ENCODE peak calls at places on chromosome 17, in six cellular contexts. K is body of pancreas, X is transverse colon, D is H54, F is GM12892, R is spleen. J is an unnamed sample.

GRCh38 chr17:66971249-66971648 is 6.7 kb downstream of the CACNG4 start:
- DNase-seq in F (no peak), R (no peak), K (no peak), D (no peak), X (no peak), J (no peak)

GRCh38 chr17:74361613-74362391 is at the start of gene BTBD17:
- DNase-seq in F (no peak), X (peak), D (peak), R (peak), K (peak), J (peak)

GRCh38 chr17:31564883-31565297 is 173.4 kb downstream of the RAB11FIP4 start:
- DNase-seq in R (no peak), X (no peak), F (no peak), D (peak), K (peak), J (no peak)

GRCh38 chr17:67079481-67079880 is 35.1 kb downstream of the CACNG1 start:
- DNase-seq in X (no peak), F (no peak), D (no peak), R (no peak), K (no peak), J (no peak)

GRCh38 chr17:55442953-55443683 is 21.5 kb upstream of the MMD start:
- DNase-seq in D (no peak), F (no peak), X (no peak), K (no peak), R (no peak), J (no peak)

GRCh38 chr17:15262291-15263205 is 2.6 kb downstream of the PMP22 start:
- DNase-seq in F (no peak), D (peak), X (peak), K (peak), R (peak), J (peak)

GRCh38 chr17:42311240-42312034 is 23.1 kb downstream of the STAT5A start:
- DNase-seq in R (peak), K (peak), F (no peak), X (peak), D (no peak), J (peak)

GRCh38 chr17:58525239-58525638 is 10.8 kb upstream of the MTMR4 start:
- DNase-seq in X (peak), R (no peak), K (no peak), F (no peak), D (no peak), J (no peak)

GRCh38 chr17:17110520-17110919 is 68.3 kb downstream of the MPRIP start:
- DNase-seq in F (no peak), K (no peak), X (no peak), D (no peak), R (no peak), J (no peak)

GRCh38 chr17:76000016-76000754 is 470 bp upstream of the CDK3 start:
- DNase-seq in X (peak), D (peak), R (peak), F (peak), K (peak), J (peak)

DNA sequence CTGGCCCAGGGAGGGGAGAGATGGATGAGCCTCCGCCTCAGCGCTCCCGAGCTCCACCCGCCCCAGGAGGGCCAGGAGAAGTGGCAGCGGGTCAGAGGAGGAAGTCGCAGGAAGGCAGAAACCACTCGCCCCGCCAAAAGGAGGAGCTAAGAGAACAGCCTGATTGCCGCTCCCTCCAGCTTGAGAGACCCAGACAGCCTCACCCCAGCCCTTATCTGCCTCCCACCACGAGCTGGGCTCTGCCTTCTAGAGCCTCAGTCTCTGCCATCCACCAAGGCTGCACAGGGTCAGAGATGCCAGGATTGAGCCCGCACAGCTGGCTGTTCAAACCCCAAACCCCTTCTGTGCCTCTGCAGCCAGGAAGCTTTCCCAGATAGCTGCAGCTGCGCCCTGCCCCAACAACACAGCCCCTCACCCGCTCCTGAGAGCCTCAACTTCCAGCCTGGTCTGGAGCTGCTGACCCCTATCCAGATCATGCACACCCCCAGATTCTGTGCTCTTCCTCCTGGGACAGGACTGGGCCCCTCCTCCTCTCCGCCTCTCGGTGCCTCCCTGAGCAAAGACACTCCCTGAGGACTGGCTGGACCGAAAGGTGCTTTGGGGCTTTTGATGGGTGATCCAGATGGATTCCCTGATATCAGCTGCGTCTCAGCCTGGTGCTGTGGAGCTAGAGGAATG is 1.0 kb upstream of the ATP2A3 start:
- DNase-seq in D (peak), X (peak), F (peak), K (peak), R (peak), J (peak)
- TF ChIP-seq POLR2A in D (peak), X (peak), F (peak), K (peak), R (no peak), J (no peak)

GRCh38 chr17:1533649-1534325 is 17.4 kb upstream of the INPP5K start:
- DNase-seq in R (no peak), D (no peak), X (no peak), F (no peak), K (no peak), J (no peak)
- TF ChIP-seq POLR2A in R (no peak), D (no peak), X (no peak), F (no peak), K (no peak), J (no peak)

GRCh38 chr17:47879028-47879585 is 16.9 kb upstream of the SP2 start:
- DNase-seq in R (no peak), F (no peak), X (no peak), D (no peak), K (no peak), J (no peak)

GRCh38 chr17:47878203-47879027 is 17.6 kb upstream of the SP2 start:
- DNase-seq in K (no peak), X (no peak), R (no peak), D (no peak), F (no peak), J (no peak)

GRCh38 chr17:47882247-47882646 is 13.8 kb upstream of the SP2 start:
- DNase-seq in D (peak), X (peak), R (no peak), K (no peak), F (no peak), J (peak)

GRCh38 chr17:47877368-47878034 is 18.5 kb upstream of the SP2 start:
- DNase-seq in K (no peak), X (no peak), D (no peak), F (no peak), R (no peak), J (no peak)

DNA sequence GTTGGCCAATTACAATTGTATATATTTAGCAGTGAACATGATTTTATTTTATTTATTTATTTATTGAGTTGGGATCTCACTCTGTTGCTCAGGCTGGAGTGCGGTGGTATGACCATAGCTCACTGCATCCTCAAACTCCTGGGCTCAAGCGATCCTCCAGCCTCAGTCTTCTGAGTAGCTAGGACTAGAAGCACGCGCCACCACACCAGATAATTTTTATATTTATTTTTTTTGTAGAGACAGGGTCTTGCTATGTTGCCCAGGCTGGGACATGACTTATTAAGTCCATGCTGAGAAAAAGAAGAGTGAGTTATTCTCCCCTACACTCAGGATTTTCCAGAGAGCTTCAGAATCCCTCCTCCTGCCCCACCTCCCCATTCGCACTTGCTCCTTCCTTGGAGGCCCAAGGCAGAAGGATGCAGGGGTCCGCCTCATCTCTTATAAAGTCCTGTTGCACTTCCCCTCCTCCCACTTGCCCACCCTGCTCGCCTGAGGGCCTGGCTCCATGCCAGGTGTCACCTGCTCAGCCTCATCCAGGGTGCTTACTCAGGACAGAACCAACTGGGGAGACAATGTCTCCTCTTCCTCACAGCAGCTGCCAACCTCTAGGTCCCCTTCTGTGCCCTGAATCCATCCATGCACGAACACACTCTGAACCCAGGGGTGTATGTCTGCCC is 16.1 kb upstream of the SP2 start:
- DNase-seq in X (no peak), K (no peak), D (no peak), R (no peak), F (no peak), J (no peak)
- TF ChIP-seq POLR2A in X (no peak), K (no peak), D (no peak), R (no peak), F (no peak), J (no peak)

GRCh38 chr17:44094701-44095387 is 24.3 kb downstream of the G6PC3 start:
- DNase-seq in F (no peak), D (no peak), R (no peak), X (no peak), K (no peak), J (no peak)

GRCh38 chr17:44095388-44095646 is 24.8 kb downstream of the G6PC3 start:
- DNase-seq in D (no peak), K (no peak), X (no peak), F (no peak), R (no peak), J (no peak)

GRCh38 chr17:44097110-44097810 is 26.2 kb downstream of the HDAC5 start:
- DNase-seq in X (no peak), K (no peak), D (no peak), F (no peak), R (no peak), J (peak)

GRCh38 chr17:44093231-44093900 is 22.8 kb downstream of the G6PC3 start:
- DNase-seq in R (no peak), D (no peak), X (no peak), F (no peak), K (no peak), J (no peak)

GRCh38 chr17:44095647-44096496 is 25.3 kb downstream of the G6PC3 start:
- DNase-seq in K (no peak), R (no peak), D (peak), X (peak), F (no peak), J (no peak)
- TF ChIP-seq POLR2A in K (peak), R (no peak), D (peak), X (peak), F (no peak), J (no peak)

GRCh38 chr17:78253946-78254672 is 22.7 kb downstream of the TMEM235 start:
- DNase-seq in X (peak), K (peak), D (peak), F (peak), R (peak), J (peak)
- TF ChIP-seq POLR2A in X (peak), K (peak), D (peak), F (no peak), R (no peak), J (no peak)

GRCh38 chr17:39153541-39154111 is 2.2 kb upstream of the PLXDC1 start:
- DNase-seq in K (peak), D (peak), R (peak), X (peak), F (no peak), J (peak)
- TF ChIP-seq POLR2A in K (peak), D (no peak), R (no peak), X (no peak), F (no peak), J (no peak)

DNA sequence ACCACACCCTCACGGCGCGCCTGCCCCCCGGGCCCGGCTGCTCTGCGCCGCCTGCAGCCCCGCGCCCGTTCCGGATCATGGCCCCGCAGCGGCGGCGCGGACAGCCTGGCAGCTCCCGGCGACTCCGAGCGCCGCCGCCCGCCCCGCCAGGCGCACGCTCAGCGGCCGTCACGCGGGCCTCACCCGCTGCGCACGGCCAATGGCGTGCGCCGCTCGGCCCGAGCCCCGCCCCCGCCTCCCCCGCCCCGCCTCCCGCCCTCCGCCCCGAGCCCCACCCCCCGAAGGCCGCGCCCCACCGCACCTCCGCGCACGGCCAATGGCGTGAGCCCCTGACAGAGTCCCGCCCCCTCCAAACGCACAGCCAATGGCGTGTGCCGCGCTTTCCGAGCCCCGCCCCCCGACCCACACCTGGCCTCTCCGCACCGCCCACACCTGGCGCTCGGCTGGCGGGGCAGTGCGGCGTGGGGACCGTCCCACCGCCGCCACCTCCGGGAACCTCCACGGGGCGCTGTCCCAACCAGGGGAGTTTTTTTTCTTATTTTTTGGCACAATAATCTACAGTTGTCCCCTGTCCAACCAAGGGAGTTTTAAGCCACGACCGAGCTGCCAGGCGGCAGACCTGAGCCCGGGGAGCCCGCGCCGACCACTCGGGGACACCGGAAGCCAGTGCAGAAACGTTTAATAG is at the start of gene PCYT2:
- DNase-seq in D (peak), R (peak), K (peak), F (peak), X (peak), J (peak)
- TF ChIP-seq POLR2A in D (peak), R (no peak), K (no peak), F (peak), X (no peak), J (no peak)

GRCh38 chr17:35879748-35880654 is at the start of gene CCL5:
- DNase-seq in X (peak), K (no peak), F (peak), R (peak), D (no peak), J (no peak)
- TF ChIP-seq POLR2A in X (peak), K (peak), F (peak), R (no peak), D (no peak), J (no peak)